ENCODE peak calls at places on chromosomes 6 and 20, in four cellular contexts. One of them, this sample, is unnamed.

GRCh38 chr20:35302421-35303335 is 10.5 kb upstream of the FAM83C start:
- DNase-seq in SHP77 treated with DMSO at 0.1 percent for 48 hours: no peak
- DNase-seq in nephron progenitor cell: no peak
- DNase-seq in head of caudate nucleus: no peak
- DNase-seq in this sample: no peak

GRCh38 chr20:63101781-63102719 is 95.3 kb upstream of the BHLHE23 start:
- DNase-seq in SHP77 treated with DMSO at 0.1 percent for 48 hours: peak
- DNase-seq in nephron progenitor cell: peak
- DNase-seq in head of caudate nucleus: peak
- DNase-seq in this sample: peak

GRCh38 chr20:41370176-41370575 is 3.6 kb upstream of the EMILIN3 start:
- DNase-seq in SHP77 treated with DMSO at 0.1 percent for 48 hours: no peak
- DNase-seq in nephron progenitor cell: no peak
- DNase-seq in head of caudate nucleus: no peak
- DNase-seq in this sample: no peak

GRCh38 chr20:46126440-46127056 is 8.4 kb downstream of the CD40 start:
- DNase-seq in SHP77 treated with DMSO at 0.1 percent for 48 hours: no peak
- DNase-seq in nephron progenitor cell: no peak
- DNase-seq in head of caudate nucleus: no peak
- DNase-seq in this sample: no peak

GRCh38 chr6:26581164-26581915 is 15.4 kb upstream of the ABT1 start:
- DNase-seq in SHP77 treated with DMSO at 0.1 percent for 48 hours: no peak
- DNase-seq in nephron progenitor cell: no peak
- DNase-seq in head of caudate nucleus: no peak
- DNase-seq in this sample: no peak

GRCh38 chr6:81808834-81809598 is 56.5 kb upstream of the TENT5A start:
- DNase-seq in SHP77 treated with DMSO at 0.1 percent for 48 hours: no peak
- DNase-seq in nephron progenitor cell: no peak
- DNase-seq in head of caudate nucleus: no peak
- DNase-seq in this sample: peak

GRCh38 chr20:1119128-1119505 is 715 bp downstream of the PSMF1 start:
- DNase-seq in SHP77 treated with DMSO at 0.1 percent for 48 hours: no peak
- DNase-seq in nephron progenitor cell: no peak
- DNase-seq in head of caudate nucleus: no peak
- DNase-seq in this sample: no peak

GRCh38 chr6:129606664-129607063 is 103.3 kb downstream of the ARHGAP18 start:
- DNase-seq in SHP77 treated with DMSO at 0.1 percent for 48 hours: no peak
- DNase-seq in nephron progenitor cell: no peak
- DNase-seq in head of caudate nucleus: no peak
- DNase-seq in this sample: no peak

GRCh38 chr20:47354388-47354709 is 2.1 kb downstream of the ZMYND8 start:
- DNase-seq in SHP77 treated with DMSO at 0.1 percent for 48 hours: no peak
- DNase-seq in nephron progenitor cell: no peak
- DNase-seq in head of caudate nucleus: no peak
- DNase-seq in this sample: no peak

GRCh38 chr6:7282097-7282906 is 30.7 kb downstream of the SSR1 start:
- DNase-seq in SHP77 treated with DMSO at 0.1 percent for 48 hours: no peak
- DNase-seq in nephron progenitor cell: no peak
- DNase-seq in head of caudate nucleus: no peak
- DNase-seq in this sample: no peak

GRCh38 chr6:7526755-7527154 is 14.7 kb upstream of the DSP start:
- DNase-seq in SHP77 treated with DMSO at 0.1 percent for 48 hours: no peak
- DNase-seq in nephron progenitor cell: no peak
- DNase-seq in head of caudate nucleus: no peak
- DNase-seq in this sample: no peak

GRCh38 chr6:28565823-28566526 is 40.3 kb downstream of the GPX5 start:
- DNase-seq in SHP77 treated with DMSO at 0.1 percent for 48 hours: no peak
- DNase-seq in nephron progenitor cell: no peak
- DNase-seq in head of caudate nucleus: no peak
- DNase-seq in this sample: no peak

GRCh38 chr6:25061289-25061945 is 125.7 kb upstream of the RIPOR2 start:
- DNase-seq in SHP77 treated with DMSO at 0.1 percent for 48 hours: no peak
- DNase-seq in nephron progenitor cell: no peak
- DNase-seq in head of caudate nucleus: no peak
- DNase-seq in this sample: no peak

GRCh38 chr20:62692176-62692575 is 16.5 kb upstream of the NTSR1 start:
- DNase-seq in SHP77 treated with DMSO at 0.1 percent for 48 hours: no peak
- DNase-seq in nephron progenitor cell: no peak
- DNase-seq in head of caudate nucleus: no peak
- DNase-seq in this sample: no peak

GRCh38 chr20:31698803-31699718 is 23.6 kb downstream of the BCL2L1 start:
- DNase-seq in SHP77 treated with DMSO at 0.1 percent for 48 hours: peak
- DNase-seq in nephron progenitor cell: no peak
- DNase-seq in head of caudate nucleus: no peak
- DNase-seq in this sample: no peak

GRCh38 chr6:46949662-46950280 is 28.0 kb upstream of the ADGRF5 start:
- DNase-seq in SHP77 treated with DMSO at 0.1 percent for 48 hours: no peak
- DNase-seq in nephron progenitor cell: no peak
- DNase-seq in head of caudate nucleus: no peak
- DNase-seq in this sample: peak

GRCh38 chr6:43806041-43806757 is 36.2 kb downstream of the VEGFA start:
- DNase-seq in SHP77 treated with DMSO at 0.1 percent for 48 hours: no peak
- DNase-seq in nephron progenitor cell: no peak
- DNase-seq in head of caudate nucleus: no peak
- DNase-seq in this sample: no peak

GRCh38 chr6:148557796-148558457 is 188.9 kb upstream of the UST start:
- DNase-seq in SHP77 treated with DMSO at 0.1 percent for 48 hours: no peak
- DNase-seq in nephron progenitor cell: no peak
- DNase-seq in head of caudate nucleus: no peak
- DNase-seq in this sample: no peak

GRCh38 chr6:45574013-45574412 is 196.3 kb upstream of the SUPT3H start:
- DNase-seq in SHP77 treated with DMSO at 0.1 percent for 48 hours: no peak
- DNase-seq in nephron progenitor cell: no peak
- DNase-seq in head of caudate nucleus: no peak
- DNase-seq in this sample: no peak

GRCh38 chr6:116847234-116847633 is 18.4 kb upstream of the GPRC6A start:
- DNase-seq in SHP77 treated with DMSO at 0.1 percent for 48 hours: no peak
- DNase-seq in nephron progenitor cell: no peak
- DNase-seq in head of caudate nucleus: no peak
- DNase-seq in this sample: no peak

GRCh38 chr6:108846628-108847027 is 1.6 kb upstream of the ARMC2 start:
- DNase-seq in SHP77 treated with DMSO at 0.1 percent for 48 hours: no peak
- DNase-seq in nephron progenitor cell: no peak
- DNase-seq in head of caudate nucleus: no peak
- DNase-seq in this sample: no peak

GRCh38 chr6:162625846-162626540 is 101.6 kb downstream of the PRKN start:
- DNase-seq in SHP77 treated with DMSO at 0.1 percent for 48 hours: no peak
- DNase-seq in nephron progenitor cell: no peak
- DNase-seq in head of caudate nucleus: no peak
- DNase-seq in this sample: no peak

GRCh38 chr20:41483553-41483930 is 116.9 kb upstream of the EMILIN3 start:
- DNase-seq in SHP77 treated with DMSO at 0.1 percent for 48 hours: no peak
- DNase-seq in nephron progenitor cell: no peak
- DNase-seq in head of caudate nucleus: no peak
- DNase-seq in this sample: no peak

GRCh38 chr6:38346291-38347079 is 293.2 kb downstream of the BTBD9 start:
- DNase-seq in SHP77 treated with DMSO at 0.1 percent for 48 hours: no peak
- DNase-seq in nephron progenitor cell: no peak
- DNase-seq in head of caudate nucleus: no peak
- DNase-seq in this sample: no peak

GRCh38 chr20:35892871-35893270 is 61.4 kb downstream of the SCAND1 start:
- DNase-seq in SHP77 treated with DMSO at 0.1 percent for 48 hours: no peak
- DNase-seq in nephron progenitor cell: no peak
- DNase-seq in head of caudate nucleus: no peak
- DNase-seq in this sample: no peak

GRCh38 chr20:17617868-17618672 is 48.2 kb downstream of the DSTN start:
- DNase-seq in SHP77 treated with DMSO at 0.1 percent for 48 hours: no peak
- DNase-seq in nephron progenitor cell: peak
- DNase-seq in head of caudate nucleus: no peak
- DNase-seq in this sample: peak

GRCh38 chr6:12148841-12149240 is 136.7 kb downstream of the HIVEP1 start:
- DNase-seq in SHP77 treated with DMSO at 0.1 percent for 48 hours: no peak
- DNase-seq in nephron progenitor cell: no peak
- DNase-seq in head of caudate nucleus: no peak
- DNase-seq in this sample: no peak

GRCh38 chr20:25584905-25585704 is at the start of gene NINL:
- DNase-seq in SHP77 treated with DMSO at 0.1 percent for 48 hours: peak
- DNase-seq in nephron progenitor cell: peak
- DNase-seq in head of caudate nucleus: peak
- DNase-seq in this sample: peak

GRCh38 chr6:2850480-2851150 is 9.0 kb upstream of the SERPINB1 start:
- DNase-seq in SHP77 treated with DMSO at 0.1 percent for 48 hours: no peak
- DNase-seq in nephron progenitor cell: no peak
- DNase-seq in head of caudate nucleus: no peak
- DNase-seq in this sample: no peak

GRCh38 chr6:85756982-85757381 is 114.3 kb upstream of the SYNCRIP start:
- DNase-seq in SHP77 treated with DMSO at 0.1 percent for 48 hours: no peak
- DNase-seq in nephron progenitor cell: no peak
- DNase-seq in head of caudate nucleus: no peak
- DNase-seq in this sample: no peak

GRCh38 chr6:13444604-13445003 is 42.8 kb downstream of the GFOD1 start:
- DNase-seq in SHP77 treated with DMSO at 0.1 percent for 48 hours: no peak
- DNase-seq in nephron progenitor cell: no peak
- DNase-seq in head of caudate nucleus: no peak
- DNase-seq in this sample: no peak

GRCh38 chr20:11050350-11050749 is 376.6 kb upstream of the JAG1 start:
- DNase-seq in SHP77 treated with DMSO at 0.1 percent for 48 hours: no peak
- DNase-seq in nephron progenitor cell: no peak
- DNase-seq in head of caudate nucleus: no peak
- DNase-seq in this sample: no peak

GRCh38 chr6:167510648-167511047 is 185.8 kb downstream of the TTLL2 start:
- DNase-seq in SHP77 treated with DMSO at 0.1 percent for 48 hours: no peak
- DNase-seq in nephron progenitor cell: no peak
- DNase-seq in head of caudate nucleus: no peak
- DNase-seq in this sample: no peak

GRCh38 chr6:158131926-158132325 is 36.1 kb downstream of the SERAC1 start:
- DNase-seq in SHP77 treated with DMSO at 0.1 percent for 48 hours: peak
- DNase-seq in nephron progenitor cell: no peak
- DNase-seq in head of caudate nucleus: no peak
- DNase-seq in this sample: no peak

GRCh38 chr6:158468666-158469065 is 91.2 kb upstream of the TMEM181 start:
- DNase-seq in SHP77 treated with DMSO at 0.1 percent for 48 hours: peak
- DNase-seq in nephron progenitor cell: no peak
- DNase-seq in head of caudate nucleus: no peak
- DNase-seq in this sample: no peak